ENCODE peak calls at places on chromosomes 5 and 9, in four cellular contexts. Y is M059J, N is AG08395, D is tibial nerve. G is an unnamed sample.

GRCh38 chr5:14416709-14417108 is 164.9 kb upstream of the OTULINL start:
- DNase-seq in Y (no peak), N (no peak), D (no peak), G (no peak)

GRCh38 chr5:178851951-178852350 is 7.8 kb upstream of the ZNF354B start:
- DNase-seq in Y (no peak), N (no peak), D (no peak), G (no peak)

GRCh38 chr9:34171753-34172535 is 6.9 kb upstream of the UBAP1 start:
- DNase-seq in Y (no peak), N (no peak), D (no peak), G (no peak)

GRCh38 chr5:147481857-147482256 is 28.0 kb downstream of the DPYSL3 start:
- DNase-seq in Y (peak), N (peak), D (no peak), G (no peak)

GRCh38 chr9:37517977-37518376 is 32.2 kb downstream of the POLR1E start:
- DNase-seq in Y (no peak), N (no peak), D (no peak), G (no peak)

GRCh38 chr9:128285033-128285784 is 9.1 kb downstream of the SWI5 start:
- DNase-seq in Y (no peak), N (no peak), D (no peak), G (no peak)

GRCh38 chr5:173313311-173313710 is 14.9 kb downstream of the STC2 start:
- DNase-seq in Y (no peak), N (no peak), D (no peak), G (no peak)

GRCh38 chr9:22342489-22343217 is 104.0 kb upstream of the DMRTA1 start:
- DNase-seq in Y (peak), N (no peak), D (no peak), G (no peak)

GRCh38 chr9:95736891-95737522 is 138.5 kb upstream of the ERCC6L2 start:
- DNase-seq in Y (peak), N (no peak), D (no peak), G (no peak)